ENCODE peak calls at places on chromosome 11, in seven cellular contexts. T, F, K, B, X, N and Q are unnamed samples.

GRCh38 chr11:97567801-97568200 is 1178.0 kb downstream of the JRKL start:
- DNase-seq in T (no peak), F (no peak), K (no peak), B (no peak), X (no peak), N (no peak), Q (no peak)

GRCh38 chr11:45659818-45660160 is 5.6 kb downstream of the CHST1 start:
- DNase-seq in T (no peak), F (no peak), K (no peak), B (no peak), X (no peak), N (no peak), Q (no peak)

GRCh38 chr11:100680070-100680469 is 7.0 kb upstream of the ARHGAP42 start:
- DNase-seq in T (no peak), F (no peak), K (no peak), B (no peak), X (no peak), N (no peak), Q (no peak)

GRCh38 chr11:130827697-130828377 is 88.4 kb downstream of the SNX19 start:
- DNase-seq in T (no peak), F (no peak), K (peak; percentile 86), B (peak; percentile 96), X (no peak), N (no peak), Q (peak; percentile 31)

GRCh38 chr11:61697093-61697492 is 16.9 kb downstream of the DAGLA start:
- DNase-seq in T (no peak), F (no peak), K (no peak), B (peak; percentile 80), X (no peak), N (peak; percentile 51), Q (no peak)

GRCh38 chr11:59283825-59284772 is 71.4 kb upstream of the MPEG1 start:
- DNase-seq in T (peak; percentile 55), F (no peak), K (peak; percentile 45), B (peak; percentile 58), X (peak; percentile 64), N (peak; percentile 51), Q (no peak)

GRCh38 chr11:47179655-47179991 is 2.9 kb upstream of the ARFGAP2 start:
- DNase-seq in T (peak; percentile 19), F (no peak), K (peak; percentile 41), B (peak; percentile 88), X (peak; percentile 24), N (no peak), Q (peak; percentile 83)

GRCh38 chr11:124068711-124069110 is 27.6 kb upstream of the OR10G7 start:
- DNase-seq in T (no peak), F (no peak), K (no peak), B (peak; percentile 94), X (no peak), N (no peak), Q (no peak)

GRCh38 chr11:115581871-115582639 is 77.8 kb upstream of the CADM1 start:
- DNase-seq in T (no peak), F (no peak), K (no peak), B (peak; percentile 82), X (no peak), N (no peak), Q (no peak)

GRCh38 chr11:14554959-14555358 is 34.8 kb upstream of the PSMA1 start:
- DNase-seq in T (peak; percentile 75), F (no peak), K (no peak), B (no peak), X (peak; percentile 33), N (peak; percentile 56), Q (no peak)

GRCh38 chr11:69012092-69013008 is 696 bp downstream of the MRGPRF start:
- DNase-seq in T (no peak), F (no peak), K (no peak), B (no peak), X (no peak), N (no peak), Q (peak; percentile 55)

GRCh38 chr11:43518407-43519165 is 159.9 kb downstream of the TTC17 start:
- DNase-seq in T (no peak), F (no peak), K (no peak), B (no peak), X (no peak), N (no peak), Q (no peak)

GRCh38 chr11:112523477-112523876 is 262.8 kb upstream of the PLET1 start:
- DNase-seq in T (no peak), F (no peak), K (peak; percentile 46), B (peak; percentile 66), X (no peak), N (no peak), Q (no peak)

GRCh38 chr11:118641463-118642019 is 34.1 kb downstream of the PHLDB1 start:
- DNase-seq in T (no peak), F (no peak), K (no peak), B (no peak), X (no peak), N (peak; percentile 57), Q (no peak)

GRCh38 chr11:123122341-123122740 is 60.4 kb upstream of the HSPA8 start:
- DNase-seq in T (no peak), F (no peak), K (peak; percentile 35), B (no peak), X (no peak), N (no peak), Q (no peak)

GRCh38 chr11:18526521-18527296 is at the start of gene TSG101:
- DNase-seq in T (peak; percentile 91), F (peak; percentile 42), K (peak; percentile 97), B (peak; percentile 98), X (peak; percentile 95), N (peak; percentile 95), Q (peak; percentile 78)

GRCh38 chr11:124748481-124749338 is 3.3 kb downstream of the VSIG2 start:
- DNase-seq in T (no peak), F (no peak), K (no peak), B (no peak), X (no peak), N (no peak), Q (no peak)

GRCh38 chr11:99452076-99452475 is 431.3 kb downstream of the CNTN5 start:
- DNase-seq in T (no peak), F (no peak), K (no peak), B (no peak), X (no peak), N (no peak), Q (no peak)

GRCh38 chr11:40716344-40717178 is 742.9 kb downstream of the LRRC4C start:
- DNase-seq in T (no peak), F (no peak), K (no peak), B (no peak), X (no peak), N (no peak), Q (no peak)

GRCh38 chr11:112655386-112655785 is 305.8 kb upstream of the NCAM1 start:
- DNase-seq in T (no peak), F (no peak), K (peak; percentile 91), B (peak; percentile 3), X (peak; percentile 18), N (peak; percentile 58), Q (no peak)

GRCh38 chr11:78319453-78319955 is 98.1 kb downstream of the GAB2 start:
- DNase-seq in T (no peak), F (no peak), K (no peak), B (no peak), X (no peak), N (no peak), Q (no peak)

GRCh38 chr11:35089724-35090505 is 49.1 kb upstream of the CD44 start:
- DNase-seq in T (no peak), F (no peak), K (no peak), B (no peak), X (no peak), N (no peak), Q (no peak)

GRCh38 chr11:46387919-46388618 is 3.5 kb downstream of the CHRM4 start:
- DNase-seq in T (no peak), F (no peak), K (no peak), B (no peak), X (no peak), N (no peak), Q (no peak)

GRCh38 chr11:74493816-74494630 is 499 bp upstream of the LIPT2 start:
- DNase-seq in T (no peak), F (no peak), K (no peak), B (no peak), X (no peak), N (no peak), Q (no peak)

GRCh38 chr11:95922536-95923440 is 1.1 kb downstream of the MTMR2 start:
- DNase-seq in T (no peak), F (no peak), K (no peak), B (no peak), X (no peak), N (no peak), Q (no peak)